ENCODE peak calls at places on chromosomes 12 and 14, in five cellular contexts. D is lung, I is astrocyte, B is heart right ventricle, Z is suprapubic skin. X is an unnamed sample.

GRCh38 chr12:7935464-7935772 is 569 bp downstream of the SLC2A3 start:
- DNase-seq in D (no peak), I (no peak), B (no peak), Z (no peak), X (no peak)

GRCh38 chr14:37720131-37720530 is 124.7 kb downstream of the TTC6 start:
- DNase-seq in D (no peak), I (no peak), B (no peak), Z (no peak), X (no peak)

GRCh38 chr14:75578099-75578785 is at the start of gene FLVCR2:
- DNase-seq in D (peak; percentile 84), I (peak; percentile 30), B (peak; percentile 80), Z (peak; percentile 90), X (peak; percentile 88)

GRCh38 chr12:106171117-106171750 is 32.5 kb upstream of the NUAK1 start:
- DNase-seq in D (no peak), I (no peak), B (no peak), Z (no peak), X (no peak)

GRCh38 chr14:61475316-61475715 is 153.9 kb downstream of the PRKCH start:
- DNase-seq in D (no peak), I (peak; percentile 50), B (peak; percentile 40), Z (no peak), X (no peak)

GRCh38 chr14:30240002-30240401 is 312.4 kb upstream of the PRKD1 start:
- DNase-seq in D (no peak), I (no peak), B (no peak), Z (no peak), X (no peak)

GRCh38 chr12:93853698-93854478 is 176.7 kb downstream of the CRADD start:
- DNase-seq in D (no peak), I (no peak), B (no peak), Z (no peak), X (no peak)

GRCh38 chr12:55019784-55020183 is at the start of gene NEUROD4:
- DNase-seq in D (peak; percentile 60), I (peak; percentile 60), B (peak; percentile 27), Z (no peak), X (no peak)

GRCh38 chr12:70756118-70756517 is 118.9 kb upstream of the PTPRB start:
- DNase-seq in D (no peak), I (peak; percentile 74), B (no peak), Z (no peak), X (no peak)

GRCh38 chr12:48978741-48979601 is 849 bp downstream of the WNT1 start:
- DNase-seq in D (no peak), I (no peak), B (no peak), Z (no peak), X (no peak)

GRCh38 chr14:67311868-67312267 is 47.7 kb downstream of the ATP6V1D start:
- DNase-seq in D (no peak), I (no peak), B (no peak), Z (no peak), X (no peak)

GRCh38 chr14:63286071-63286470 is 32.7 kb downstream of the GPHB5 start:
- DNase-seq in D (no peak), I (no peak), B (no peak), Z (no peak), X (no peak)

GRCh38 chr14:73796881-73797539 is 54.6 kb upstream of the PTGR2 start:
- DNase-seq in D (no peak), I (peak; percentile 75), B (no peak), Z (no peak), X (no peak)

GRCh38 chr14:76828339-76829015 is 2.3 kb downstream of the LRRC74A start:
- DNase-seq in D (no peak), I (no peak), B (no peak), Z (no peak), X (no peak)

GRCh38 chr12:66087365-66087943 is 43.1 kb downstream of the LLPH start:
- DNase-seq in D (peak; percentile 36), I (peak; percentile 45), B (peak; percentile 66), Z (no peak), X (no peak)

GRCh38 chr14:67393689-67394088 is 18.3 kb downstream of the PLEK2 start:
- DNase-seq in D (no peak), I (no peak), B (no peak), Z (no peak), X (no peak)

GRCh38 chr12:3269594-3269993 is 192.4 kb downstream of the TSPAN9 start:
- DNase-seq in D (no peak), I (no peak), B (no peak), Z (no peak), X (no peak)

GRCh38 chr12:5203274-5203673 is 159.6 kb downstream of the KCNA5 start:
- DNase-seq in D (no peak), I (no peak), B (no peak), Z (no peak), X (no peak)

GRCh38 chr12:106249411-106250135 is 1.8 kb upstream of the CKAP4 start:
- DNase-seq in D (no peak), I (no peak), B (no peak), Z (peak; percentile 34), X (no peak)

GRCh38 chr14:49512147-49512551 is 74.0 kb downstream of the RPS29 start:
- DNase-seq in D (no peak), I (peak; percentile 94), B (no peak), Z (no peak), X (no peak)

GRCh38 chr14:95337052-95337595 is 17.4 kb upstream of the CLMN start:
- DNase-seq in D (no peak), I (no peak), B (no peak), Z (no peak), X (peak; percentile 52)

GRCh38 chr14:71243697-71244096 is 336.4 kb downstream of the PCNX1 start:
- DNase-seq in D (no peak), I (peak; percentile 89), B (no peak), Z (no peak), X (no peak)

GRCh38 chr14:58816416-58817115 is 178.8 kb downstream of the DACT1 start:
- DNase-seq in D (no peak), I (no peak), B (no peak), Z (no peak), X (no peak)

DNA sequence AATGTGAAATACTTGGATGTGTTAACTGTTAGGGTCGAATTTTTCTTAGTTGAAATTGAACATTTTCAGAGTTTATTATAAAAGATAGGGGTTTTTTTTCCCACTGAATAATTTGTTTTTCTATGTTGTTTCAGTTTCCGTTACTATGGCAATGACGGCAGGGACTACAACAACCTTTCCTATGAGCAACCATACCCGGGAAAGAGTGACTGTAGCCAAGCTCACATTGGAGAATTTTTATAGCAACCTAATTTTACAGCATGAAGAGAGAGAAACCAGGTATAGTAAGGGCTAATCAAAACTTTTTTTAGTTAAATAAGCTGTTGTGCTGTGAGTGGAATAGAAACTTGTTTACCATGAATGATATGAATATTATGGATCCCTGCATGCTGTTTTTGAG is 35.1 kb upstream of the BMAL2 start:
- DNase-seq in D (no peak), I (no peak), B (no peak), Z (no peak), X (no peak)
- H3K27ac ChIP-seq in D (no peak overlapping the region), I (no peak overlapping the region), B (no peak overlapping the region), Z (no peak overlapping the region), X (peak overlapping the region; percentile 56)

DNA sequence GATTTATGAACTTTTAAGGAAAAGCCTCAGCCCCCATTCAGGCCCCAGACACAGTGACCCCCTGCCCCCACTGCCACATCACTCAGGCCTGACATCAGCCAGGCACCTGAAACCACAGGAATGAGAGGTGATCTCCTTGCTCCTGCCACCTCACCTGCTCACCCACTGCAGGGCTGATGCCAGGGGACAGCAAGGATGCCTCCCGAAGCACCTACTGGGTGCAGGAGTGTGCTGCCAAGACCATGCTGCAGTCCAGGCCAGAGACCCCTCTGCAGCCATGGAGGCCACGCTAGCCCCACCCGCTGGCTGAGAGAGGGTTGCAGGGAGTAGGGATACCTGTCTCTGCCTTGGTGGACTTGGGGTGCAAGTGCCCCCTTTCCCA is 18.6 kb upstream of the KRT7 start:
- DNase-seq in D (no peak), I (no peak), B (no peak), Z (no peak), X (no peak)
- TF ChIP-seq CTCF in D (no peak), I (peak; percentile 10), B (peak; percentile 32), Z (peak; percentile 29), X (no peak)

GRCh38 chr14:23557521-23557920 is 1.4 kb downstream of the THTPA start:
- DNase-seq in D (no peak), I (no peak), B (no peak), Z (no peak), X (no peak)

GRCh38 chr14:23557946-23558345 is 1.9 kb downstream of the THTPA start:
- DNase-seq in D (no peak), I (no peak), B (no peak), Z (no peak), X (no peak)

GRCh38 chr14:23556700-23557440 is 799 bp downstream of the THTPA start:
- DNase-seq in D (no peak), I (no peak), B (no peak), Z (no peak), X (no peak)

GRCh38 chr14:23555882-23556699 is at the start of gene THTPA:
- DNase-seq in D (peak; percentile 95), I (peak; percentile 74), B (peak; percentile 93), Z (peak; percentile 95), X (peak; percentile 94)

GRCh38 chr14:23555533-23555881 is 564 bp upstream of the THTPA start:
- DNase-seq in D (no peak), I (no peak), B (no peak), Z (no peak), X (no peak)
- H3K4me3 ChIP-seq in D (peak overlapping the region; percentile 79), I (peak overlapping the region; percentile 87), B (peak overlapping the region; percentile 79), Z (peak overlapping the region; percentile 92), X (peak overlapping the region; percentile 100)

DNA sequence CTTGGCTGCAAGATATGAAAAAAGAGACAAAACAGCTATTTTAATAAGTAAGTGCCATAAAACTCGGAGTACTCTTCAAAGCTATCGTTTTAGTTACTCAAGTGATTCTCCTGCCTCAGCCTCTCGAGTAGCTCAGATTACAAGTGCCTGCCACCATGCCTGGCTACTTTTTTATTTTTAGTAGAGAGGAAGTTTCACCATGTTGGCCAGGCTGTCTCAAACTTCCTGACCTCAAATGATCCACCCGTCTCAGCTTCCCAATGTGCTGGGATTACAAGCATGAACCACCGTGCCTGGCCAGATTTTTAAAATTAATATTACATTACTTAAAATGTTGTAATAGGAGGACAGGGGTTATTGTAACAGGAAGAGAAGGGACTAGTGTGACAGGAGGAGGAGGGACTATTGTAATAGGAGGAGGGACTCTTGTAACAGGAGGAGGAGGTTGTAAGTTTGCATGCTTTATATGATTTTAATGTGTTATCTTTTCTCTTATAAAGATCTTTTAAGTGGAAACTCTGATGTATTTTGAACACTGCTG is 61.3 kb downstream of the KITLG start:
- DNase-seq in D (no peak), I (no peak), B (no peak), Z (no peak), X (no peak)
- H3K27ac ChIP-seq in D (no peak overlapping the region), I (no peak overlapping the region), B (no peak overlapping the region), Z (no peak overlapping the region), X (peak overlapping the region; percentile 12)